ENCODE peak calls at places on chromosomes 2 and 18, in nine cellular contexts. G is astrocyte, R is thyroid gland, N is upper lobe of right lung, V is Calu3, Y is astrocyte of the cerebellum, J is A549, C is GM12865, F is neural crest cell. U is an unnamed sample.
A peak's percentile ranks its signal among the peaks of the same experiment; 100 is the strongest.

GRCh38 chr2:152629202-152629601 is 88.1 kb downstream of the PRPF40A start:
- DNase-seq in N (no peak), R (no peak), J (no peak), G (no peak), F (no peak), Y (no peak), C (no peak), V (no peak), U (no peak)

GRCh38 chr18:43484710-43485109 is 207.4 kb upstream of the SYT4 start:
- DNase-seq in J (no peak), Y (no peak), V (peak; percentile 8), R (no peak), G (no peak), F (no peak), N (no peak), C (no peak), U (no peak)

GRCh38 chr18:76265375-76266225 is 229.4 kb downstream of the ZNF516 start:
- DNase-seq in C (no peak), J (no peak), G (no peak), Y (no peak), F (no peak), N (peak; percentile 76), V (no peak), R (peak; percentile 39), U (no peak)

GRCh38 chr18:47931707-47932103 is 1.2 kb upstream of the SMAD2 start:
- DNase-seq in V (peak; percentile 52), N (peak; percentile 65), G (no peak), C (peak; percentile 54), R (no peak), Y (no peak), F (peak; percentile 10), J (no peak), U (peak; percentile 38)

GRCh38 chr2:46134531-46135229 is 162.5 kb upstream of the EPAS1 start:
- DNase-seq in J (no peak), G (peak; percentile 69), N (no peak), Y (no peak), F (no peak), V (no peak), R (no peak), C (no peak), U (no peak)

GRCh38 chr2:227853765-227854271 is 17.6 kb upstream of the DAW1 start:
- DNase-seq in V (no peak), N (no peak), J (no peak), R (peak; percentile 52), G (peak; percentile 66), F (no peak), C (no peak), Y (peak; percentile 42), U (no peak)

GRCh38 chr2:97765933-97766332 is 52.6 kb downstream of the ZAP70 start:
- DNase-seq in C (no peak), N (no peak), F (no peak), Y (no peak), V (no peak), R (peak; percentile 79), J (no peak), G (no peak), U (no peak)

GRCh38 chr18:80096032-80096565 is 13.0 kb upstream of the ADNP2 start:
- DNase-seq in J (no peak), Y (no peak), R (no peak), C (no peak), G (no peak), V (no peak), F (no peak), N (no peak), U (no peak)

GRCh38 chr2:46984642-46985476 is 69.3 kb upstream of the MCFD2 start:
- DNase-seq in F (no peak), R (peak; percentile 72), V (peak; percentile 66), N (peak; percentile 82), J (peak; percentile 90), C (peak; percentile 90), G (peak; percentile 96), Y (peak; percentile 76), U (peak; percentile 80)

GRCh38 chr2:39649491-39649890 is 16.2 kb upstream of the TMEM178A start:
- DNase-seq in Y (no peak), G (no peak), V (no peak), J (no peak), R (peak; percentile 61), C (no peak), N (no peak), F (no peak), U (no peak)

GRCh38 chr2:101773137-101773536 is 75.6 kb downstream of the MAP4K4 start:
- DNase-seq in J (no peak), Y (no peak), F (no peak), G (no peak), C (no peak), R (no peak), V (no peak), N (no peak), U (peak; percentile 26)

GRCh38 chr2:50401772-50402653 is 629.9 kb downstream of the NRXN1 start:
- DNase-seq in N (no peak), F (peak; percentile 74), V (peak; percentile 63), C (peak; percentile 66), R (peak; percentile 11), Y (peak; percentile 64), G (peak; percentile 26), J (peak; percentile 8), U (peak; percentile 53)
- TF ChIP-seq CTCF in N (peak; percentile 78), F (peak; percentile 97), V (peak; percentile 51), C (peak; percentile 90), R (peak; percentile 64), Y (peak; percentile 97), G (peak; percentile 89), J (peak; percentile 81), U (peak; percentile 50)

GRCh38 chr2:164696634-164697033 is 75.4 kb upstream of the GRB14 start:
- DNase-seq in Y (no peak), J (peak; percentile 13), F (no peak), N (no peak), V (no peak), G (no peak), R (no peak), C (no peak), U (no peak)
- TF ChIP-seq CTCF in Y (no peak), J (peak; percentile 8), F (peak; percentile 30), N (no peak), V (no peak), G (no peak), R (no peak), C (no peak), U (no peak)

DNA sequence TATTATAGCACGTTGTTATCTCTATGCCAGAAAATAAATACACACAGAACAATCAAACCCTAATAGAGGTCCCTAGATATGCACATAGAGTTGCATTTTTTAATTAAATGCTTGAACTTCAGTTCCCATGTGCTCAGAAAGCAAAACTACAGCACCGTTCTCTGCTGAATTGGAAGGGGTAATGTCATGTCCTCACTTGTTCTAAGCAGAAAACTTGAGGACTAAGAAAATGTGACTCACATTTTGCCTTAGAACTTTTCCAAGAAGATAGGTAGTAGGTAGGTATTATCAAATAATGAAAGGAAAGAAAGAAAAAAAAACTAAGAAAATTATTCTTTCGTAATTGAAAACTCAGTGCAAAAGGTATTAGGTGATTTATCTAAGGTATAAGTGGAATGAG is 607.3 kb downstream of the ERBB4 start:
- DNase-seq in Y (no peak), G (no peak), F (no peak), J (no peak), V (no peak), C (no peak), N (no peak), R (no peak), U (no peak)
- TF ChIP-seq CTCF in Y (no peak), G (no peak), F (no peak), J (no peak), V (no peak), C (no peak), N (no peak), R (no peak), U (no peak)

DNA sequence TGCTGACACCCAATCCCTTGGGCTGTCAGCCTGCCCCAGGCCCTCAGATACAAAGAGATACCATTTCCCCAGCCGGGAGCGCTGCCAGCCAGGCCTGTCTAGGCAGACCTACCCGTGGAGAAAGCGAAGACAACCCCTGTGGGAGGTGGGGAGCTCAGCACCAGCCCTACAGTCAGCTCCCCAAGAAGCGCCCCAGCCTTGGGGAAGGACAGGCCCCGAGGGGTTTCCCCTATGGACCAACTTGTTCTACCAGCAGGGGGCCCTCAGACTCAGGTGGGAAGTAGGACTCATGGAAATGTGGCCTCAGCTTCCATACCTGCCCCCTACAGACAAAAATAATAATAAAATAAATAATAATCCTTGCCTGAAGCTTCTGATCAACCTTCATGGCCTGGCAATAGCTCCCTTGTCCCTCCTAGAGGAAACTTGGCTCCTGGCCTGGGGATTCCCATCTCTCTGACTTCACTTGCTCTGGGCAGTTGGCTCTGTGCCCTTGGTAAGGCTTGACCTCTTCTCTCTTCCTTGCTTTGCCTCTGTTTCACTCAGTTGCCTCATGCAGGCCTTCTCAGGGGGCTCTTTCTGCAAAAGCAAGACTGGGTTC is 7.0 kb downstream of the SLC35F6 start:
- DNase-seq in C (peak; percentile 52), N (no peak), R (peak; percentile 93), Y (peak; percentile 35), F (no peak), V (peak; percentile 57), G (peak; percentile 58), J (peak; percentile 37), U (peak; percentile 61)
- TF ChIP-seq CTCF in C (peak; percentile 49), N (peak; percentile 33), R (peak; percentile 14), Y (peak; percentile 36), F (peak; percentile 47), V (peak; percentile 57), G (peak; percentile 20), J (peak; percentile 50), U (peak; percentile 44)

DNA sequence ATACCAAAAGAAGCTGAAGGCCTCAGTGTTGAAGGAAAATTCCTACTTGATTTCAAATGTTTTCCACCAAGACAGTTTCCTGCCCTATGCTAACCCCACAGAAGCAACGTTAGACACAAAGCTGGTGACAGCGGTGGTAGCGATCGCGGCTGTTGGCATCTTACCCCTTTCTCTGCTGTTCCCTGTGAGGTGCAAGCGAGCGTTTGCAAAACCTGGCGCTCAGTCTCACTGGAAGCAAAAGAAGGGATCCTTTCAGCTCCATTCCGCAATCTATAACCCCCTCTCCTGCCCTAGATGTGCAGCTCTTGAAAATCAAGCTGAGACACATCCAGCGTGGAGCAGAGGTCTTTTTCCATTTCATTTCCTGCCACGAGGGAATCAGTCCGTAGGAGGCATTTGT is 20.1 kb downstream of the ID2 start:
- DNase-seq in F (no peak), V (no peak), G (no peak), N (no peak), C (no peak), J (no peak), R (no peak), Y (no peak), U (no peak)
- TF ChIP-seq CTCF in F (no peak), V (no peak), G (no peak), N (no peak), C (no peak), J (no peak), R (no peak), Y (no peak), U (no peak)

GRCh38 chr2:51222106-51222505 is 190.2 kb upstream of the NRXN1 start:
- DNase-seq in C (no peak), G (no peak), Y (no peak), N (no peak), V (no peak), R (no peak), J (no peak), F (no peak), U (no peak)
- TF ChIP-seq CTCF in C (no peak), G (no peak), Y (no peak), N (no peak), V (no peak), R (no peak), J (no peak), F (no peak), U (no peak)